ENCODE peak calls at places on chromosome 20, in five cellular contexts. X is nephron progenitor cell, B is OCI-LY7, I is HFFc6, Q is psoas muscle. N is an unnamed sample.

GRCh38 chr20:55038684-55039083 is 563.3 kb downstream of the DOK5 start:
- DNase-seq in X (no peak), B (no peak), I (no peak), Q (no peak), N (no peak)

GRCh38 chr20:1478566-1478965 is 11.9 kb upstream of the NSFL1C start:
- DNase-seq in X (no peak), B (no peak), I (peak; percentile 67), Q (no peak), N (no peak)

GRCh38 chr20:19212524-19213502 is at the start of gene SLC24A3:
- DNase-seq in X (peak; percentile 81), B (no peak), I (no peak), Q (peak; percentile 88), N (peak; percentile 73)

GRCh38 chr20:50313827-50314226 is 123.2 kb downstream of the CEBPB start:
- DNase-seq in X (no peak), B (no peak), I (no peak), Q (no peak), N (no peak)

GRCh38 chr20:11376406-11376805 is 541.3 kb upstream of the BTBD3 start:
- DNase-seq in X (no peak), B (no peak), I (no peak), Q (no peak), N (no peak)

GRCh38 chr20:32574296-32575226 is 10.6 kb downstream of the NOL4L start:
- DNase-seq in X (no peak), B (no peak), I (peak; percentile 72), Q (no peak), N (no peak)

GRCh38 chr20:33589059-33589458 is 73.1 kb upstream of the C20orf144 start:
- DNase-seq in X (no peak), B (no peak), I (no peak), Q (no peak), N (no peak)

GRCh38 chr20:21102691-21103311 is 3.4 kb downstream of the LINC00237 start:
- DNase-seq in X (peak; percentile 49), B (peak; percentile 37), I (no peak), Q (peak; percentile 65), N (peak; percentile 65)

GRCh38 chr20:6709865-6710595 is 57.5 kb upstream of the BMP2 start:
- DNase-seq in X (no peak), B (no peak), I (no peak), Q (no peak), N (no peak)

GRCh38 chr20:10218536-10219451 is at the start of gene SNAP25:
- DNase-seq in X (peak; percentile 83), B (no peak), I (no peak), Q (no peak), N (peak; percentile 34)

GRCh38 chr20:57192311-57192710 is 74.1 kb downstream of the BMP7 start:
- DNase-seq in X (no peak), B (no peak), I (no peak), Q (peak; percentile 11), N (no peak)

GRCh38 chr20:9942736-9943135 is 92.1 kb upstream of the ANKEF1 start:
- DNase-seq in X (no peak), B (no peak), I (no peak), Q (no peak), N (no peak)

GRCh38 chr20:57070296-57070695 is 196.1 kb downstream of the BMP7 start:
- DNase-seq in X (no peak), B (no peak), I (no peak), Q (no peak), N (no peak)

GRCh38 chr20:55678970-55679667 is 326.2 kb downstream of the CBLN4 start:
- DNase-seq in X (no peak), B (no peak), I (no peak), Q (no peak), N (no peak)

GRCh38 chr20:56943946-56944345 is 314.8 kb downstream of the TFAP2C start:
- DNase-seq in X (no peak), B (no peak), I (no peak), Q (no peak), N (no peak)

GRCh38 chr20:43748274-43748673 is 21.5 kb upstream of the GTSF1L start:
- DNase-seq in X (no peak), B (no peak), I (no peak), Q (no peak), N (no peak)

GRCh38 chr20:18001131-18001921 is 32.5 kb downstream of the MGME1 start:
- DNase-seq in X (no peak), B (no peak), I (peak; percentile 12), Q (peak; percentile 88), N (no peak)
- TF ChIP-seq CTCF in X (no peak), B (no peak), I (no peak), Q (no peak), N (no peak)

GRCh38 chr20:35290186-35290886 is 1.9 kb downstream of the FAM83C start:
- DNase-seq in X (no peak), B (no peak), I (no peak), Q (no peak), N (no peak)
- TF ChIP-seq CTCF in X (no peak), B (no peak), I (no peak), Q (no peak), N (no peak)

DNA sequence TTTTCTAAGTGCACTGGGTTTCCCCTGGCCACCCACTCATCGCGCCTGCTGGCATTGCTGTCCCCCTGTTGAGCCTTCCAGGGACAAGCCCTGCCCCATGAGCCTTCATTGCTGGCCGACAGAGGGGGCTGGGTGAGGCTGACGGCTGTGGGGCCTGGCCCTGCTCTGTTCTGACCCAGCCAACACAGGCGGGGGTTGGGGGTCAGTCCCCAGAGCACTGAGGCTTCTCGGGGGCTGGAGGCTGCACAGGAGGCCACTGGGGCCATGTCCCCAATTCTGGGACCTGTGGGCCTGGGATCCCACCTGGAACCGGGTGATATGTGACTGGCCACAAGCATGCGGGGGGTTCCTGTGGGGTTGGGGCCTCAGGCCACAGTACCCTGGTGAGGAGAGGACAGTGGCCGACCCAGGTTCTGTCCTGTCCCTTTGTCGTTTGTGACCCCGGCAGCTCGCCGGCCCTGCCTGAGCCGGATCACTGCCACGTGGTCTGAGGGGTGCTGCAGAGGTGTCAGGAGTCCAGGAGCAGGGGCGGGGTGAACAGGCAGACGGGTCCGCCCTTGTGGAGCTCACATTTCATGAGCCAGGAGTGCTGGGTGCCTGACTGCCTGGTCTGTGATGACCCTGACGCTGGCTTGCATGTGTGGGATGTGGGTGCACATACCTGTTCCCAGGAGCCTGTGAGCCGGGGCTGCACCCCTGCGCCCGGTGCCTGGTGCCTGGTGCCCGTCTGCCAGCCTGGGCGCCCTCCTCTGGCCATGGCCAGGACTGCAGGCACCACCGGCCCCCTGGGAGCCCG is 2.1 kb upstream of the COL20A1 start:
- DNase-seq in X (peak; percentile 84), B (peak; percentile 51), I (peak; percentile 16), Q (peak; percentile 72), N (peak; percentile 90)
- TF ChIP-seq CTCF in X (peak; percentile 68), B (peak; percentile 73), I (peak; percentile 89), Q (peak; percentile 57), N (peak; percentile 59)

GRCh38 chr20:49277786-49278035 is 146 bp downstream of the ZNFX1 start:
- DNase-seq in X (no peak), B (no peak), I (no peak), Q (no peak), N (no peak)

GRCh38 chr20:49279677-49280462 is 2.0 kb upstream of the ZNFX1 start:
- DNase-seq in X (no peak), B (peak; percentile 53), I (no peak), Q (no peak), N (no peak)

GRCh38 chr20:49276895-49277785 is 717 bp downstream of the ZNFX1 start:
- DNase-seq in X (peak; percentile 13), B (peak; percentile 31), I (no peak), Q (peak; percentile 68), N (peak; percentile 38)

GRCh38 chr20:49278817-49279676 is 1.2 kb upstream of the ZNFX1 start:
- DNase-seq in X (peak; percentile 6), B (peak; percentile 46), I (no peak), Q (no peak), N (no peak)

DNA sequence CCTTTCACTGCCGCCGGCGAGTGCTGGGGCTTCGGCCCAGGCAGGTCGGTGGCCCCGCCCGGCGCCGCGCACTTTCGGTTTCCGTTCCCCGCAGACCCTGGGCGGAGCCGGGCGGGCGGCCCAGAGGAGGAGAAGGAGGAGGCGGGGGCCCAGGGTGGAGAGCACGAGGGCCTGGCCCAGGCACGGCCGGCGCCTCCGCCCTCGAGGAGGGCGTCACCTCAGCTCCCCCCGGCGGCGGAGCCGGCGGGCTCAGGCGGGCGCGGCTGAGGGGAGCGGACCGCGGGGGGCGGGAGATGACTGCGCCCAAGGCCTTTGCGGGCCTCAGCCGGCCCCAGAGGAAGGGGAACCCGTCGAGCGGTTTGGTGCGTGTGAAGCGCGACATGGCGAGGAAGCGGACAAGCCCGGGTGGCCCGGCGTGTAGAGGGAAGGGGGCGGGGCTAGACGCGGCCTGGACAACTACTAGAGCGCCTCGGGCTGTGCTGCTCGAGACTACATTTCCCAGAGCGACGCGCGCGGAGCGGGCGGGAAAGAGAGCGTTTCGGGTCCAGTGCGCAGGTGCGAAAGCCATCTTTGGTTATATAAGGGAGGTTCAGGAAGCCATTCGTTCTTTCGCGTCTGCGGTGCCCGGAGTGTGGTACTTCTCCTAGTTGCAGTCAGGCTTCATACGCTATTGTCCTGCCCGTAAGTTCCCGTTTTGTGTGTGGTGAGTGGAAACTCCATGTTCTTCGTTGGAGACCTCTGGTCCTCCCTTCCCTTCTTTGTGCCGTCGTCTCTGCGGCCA is at the start of gene ZNFX1:
- DNase-seq in X (peak; percentile 97), B (peak; percentile 99), I (peak; percentile 97), Q (peak; percentile 100), N (peak; percentile 95)
- TF ChIP-seq CTCF in X (no peak), B (peak; percentile 3), I (peak; percentile 47), Q (no peak), N (peak; percentile 15)

DNA sequence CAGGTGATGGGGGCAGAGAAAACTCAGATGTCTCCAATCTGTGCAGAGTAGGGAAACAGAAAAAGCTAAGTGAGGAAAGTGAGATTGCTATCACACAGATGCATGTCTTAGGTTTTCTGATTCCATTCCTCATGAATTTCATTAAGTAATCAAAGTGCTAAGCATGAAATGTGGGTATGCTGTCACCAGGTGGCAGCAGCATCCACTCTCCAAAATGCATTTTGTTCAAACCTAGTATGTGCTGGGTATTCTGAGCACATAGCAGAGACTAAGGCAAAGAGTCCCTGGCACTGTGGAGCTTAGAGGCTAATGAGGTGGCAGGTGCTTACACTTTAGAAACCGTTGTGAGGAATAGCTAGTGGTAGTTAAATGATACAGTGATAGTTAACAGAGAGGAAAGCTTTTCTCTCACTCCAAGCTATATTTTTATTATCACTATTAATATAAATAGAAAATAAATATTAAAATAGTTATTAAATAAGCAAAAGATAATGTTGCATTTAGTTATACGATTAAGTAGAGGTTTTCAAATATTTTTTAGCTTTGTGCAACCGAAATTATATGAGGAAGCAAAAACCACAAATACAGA is 179.5 kb downstream of the CDH26 start:
- DNase-seq in X (peak; percentile 15), B (peak; percentile 50), I (no peak), Q (no peak), N (peak; percentile 37)
- TF ChIP-seq CTCF in X (peak; percentile 36), B (peak; percentile 83), I (peak; percentile 77), Q (peak; percentile 62), N (peak; percentile 54)

DNA sequence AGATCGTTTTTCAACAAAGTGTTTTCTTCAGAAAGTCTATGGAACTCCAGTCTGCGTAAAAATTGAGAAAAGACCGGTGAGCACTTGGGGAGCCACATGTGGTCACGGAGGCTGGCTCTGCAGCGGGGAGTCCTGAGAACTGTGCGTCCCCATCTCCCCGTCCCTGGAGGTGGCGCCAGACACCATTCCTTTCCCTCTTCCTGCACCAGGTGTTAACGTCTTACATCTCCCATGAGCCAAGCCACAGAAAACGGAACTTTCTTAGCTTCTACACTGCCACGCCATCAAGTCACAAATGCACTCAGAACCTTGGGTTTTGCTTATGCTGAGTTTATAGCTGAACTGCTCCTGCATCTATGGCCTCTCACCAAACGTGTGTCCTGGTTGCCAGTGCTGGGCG is 62.6 kb downstream of the GINS1 start:
- DNase-seq in X (peak; percentile 30), B (peak; percentile 42), I (no peak), Q (no peak), N (peak; percentile 77)
- TF ChIP-seq CTCF in X (peak; percentile 31), B (peak; percentile 74), I (peak; percentile 60), Q (no peak), N (peak; percentile 52)